ENCODE peak calls at places on chromosomes 7 and 10, in six cellular contexts. P, I, S, E, U and F are unnamed samples.

GRCh38 chr10:43124574-43125273 is 13.5 kb upstream of the CSGALNACT2 start:
- DNase-seq in P (no peak), I (no peak), S (no peak), E (no peak), U (no peak), F (no peak)

GRCh38 chr7:79504607-79505389 is 51.3 kb upstream of the MAGI2 start:
- DNase-seq in P (no peak), I (peak; percentile 64), S (no peak), E (no peak), U (no peak), F (no peak)

GRCh38 chr7:99109108-99110051 is 34.5 kb downstream of the SMURF1 start:
- DNase-seq in P (no peak), I (no peak), S (no peak), E (no peak), U (no peak), F (peak; percentile 7)

GRCh38 chr10:121525276-121526039 is 72.8 kb downstream of the FGFR2 start:
- DNase-seq in P (no peak), I (no peak), S (peak; percentile 43), E (no peak), U (no peak), F (no peak)

GRCh38 chr7:31055501-31055900 is 3.4 kb downstream of the ADCYAP1R1 start:
- DNase-seq in P (no peak), I (no peak), S (no peak), E (no peak), U (no peak), F (no peak)

GRCh38 chr7:44219371-44220045 is 18.7 kb downstream of the YKT6 start:
- DNase-seq in P (no peak), I (no peak), S (no peak), E (no peak), U (no peak), F (no peak)

GRCh38 chr10:113268186-113268585 is 284.7 kb upstream of the HABP2 start:
- DNase-seq in P (no peak), I (no peak), S (no peak), E (no peak), U (no peak), F (no peak)

GRCh38 chr10:30413996-30414576 is 19.9 kb upstream of the MAP3K8 start:
- DNase-seq in P (no peak), I (no peak), S (no peak), E (no peak), U (peak; percentile 40), F (peak; percentile 51)

GRCh38 chr7:16978358-16979244 is 96.8 kb upstream of the AGR3 start:
- DNase-seq in P (no peak), I (no peak), S (no peak), E (no peak), U (no peak), F (no peak)

GRCh38 chr10:24723386-24723787 is 300 bp downstream of the ARHGAP21 start:
- DNase-seq in P (peak; percentile 30), I (no peak), S (peak; percentile 67), E (no peak), U (no peak), F (peak; percentile 34)

GRCh38 chr7:114959931-114960330 is 38.0 kb downstream of the MDFIC start:
- DNase-seq in P (no peak), I (no peak), S (no peak), E (no peak), U (no peak), F (no peak)

GRCh38 chr7:77940647-77941046 is 142.1 kb downstream of the PHTF2 start:
- DNase-seq in P (no peak), I (peak; percentile 19), S (no peak), E (no peak), U (no peak), F (peak; percentile 3)

GRCh38 chr10:132396495-132397035 is 435 bp upstream of the PWWP2B start:
- DNase-seq in P (peak; percentile 57), I (no peak), S (peak; percentile 78), E (peak; percentile 75), U (peak; percentile 64), F (peak; percentile 83)

GRCh38 chr10:92108747-92109146 is 182.1 kb downstream of the CPEB3 start:
- DNase-seq in P (no peak), I (no peak), S (no peak), E (no peak), U (no peak), F (no peak)

GRCh38 chr10:133167693-133168616 is 7.9 kb downstream of the KNDC1 start:
- DNase-seq in P (no peak), I (no peak), S (no peak), E (no peak), U (no peak), F (no peak)

GRCh38 chr7:101817031-101817929 is at the start of gene CUX1:
- DNase-seq in P (no peak), I (peak; percentile 52), S (peak; percentile 40), E (peak; percentile 45), U (no peak), F (peak; percentile 12)

GRCh38 chr7:68699090-68699711 is 899.1 kb upstream of the AUTS2 start:
- DNase-seq in P (no peak), I (no peak), S (no peak), E (no peak), U (no peak), F (no peak)

GRCh38 chr7:132317856-132318255 is 258.4 kb downstream of the PLXNA4 start:
- DNase-seq in P (no peak), I (no peak), S (peak; percentile 41), E (no peak), U (no peak), F (no peak)

GRCh38 chr7:80646088-80646961 is 7.9 kb downstream of the CD36 start:
- DNase-seq in P (no peak), I (no peak), S (no peak), E (no peak), U (no peak), F (no peak)

GRCh38 chr10:20492447-20492846 is 404.7 kb downstream of the NEBL start:
- DNase-seq in P (no peak), I (peak; percentile 57), S (no peak), E (no peak), U (no peak), F (no peak)

GRCh38 chr7:97844036-97844435 is 28.2 kb downstream of the ASNS start:
- DNase-seq in P (no peak), I (no peak), S (no peak), E (no peak), U (no peak), F (no peak)

GRCh38 chr10:98482096-98482495 is 35.4 kb upstream of the HPS1 start:
- DNase-seq in P (no peak), I (no peak), S (no peak), E (no peak), U (no peak), F (no peak)

GRCh38 chr7:75531359-75531821 is 39.3 kb downstream of the SPDYE5 start:
- DNase-seq in P (no peak), I (peak; percentile 88), S (no peak), E (no peak), U (no peak), F (no peak)

GRCh38 chr10:6297951-6298381 is 95.2 kb downstream of the PFKFB3 start:
- DNase-seq in P (no peak), I (no peak), S (no peak), E (no peak), U (no peak), F (no peak)

GRCh38 chr10:110017940-110018339 is 10.2 kb downstream of the ADD3 start:
- DNase-seq in P (no peak), I (no peak), S (no peak), E (no peak), U (no peak), F (no peak)

GRCh38 chr7:95433129-95433528 is 1.7 kb downstream of the PON2 start:
- DNase-seq in P (no peak), I (no peak), S (no peak), E (no peak), U (no peak), F (no peak)

GRCh38 chr7:88132725-88133124 is 87.1 kb downstream of the SRI start:
- DNase-seq in P (no peak), I (no peak), S (no peak), E (no peak), U (no peak), F (no peak)

GRCh38 chr10:101453318-101453717 is 99.4 kb downstream of the BTRC start:
- DNase-seq in P (no peak), I (no peak), S (no peak), E (no peak), U (no peak), F (no peak)

GRCh38 chr10:59373071-59373470 is 10.7 kb upstream of the FAM13C start:
- DNase-seq in P (no peak), I (no peak), S (no peak), E (no peak), U (no peak), F (no peak)

GRCh38 chr7:55019329-55019690 is 493 bp downstream of the EGFR start:
- DNase-seq in P (no peak), I (peak; percentile 47), S (peak; percentile 73), E (peak; percentile 54), U (no peak), F (no peak)

GRCh38 chr10:22252286-22252800 is 34.5 kb upstream of the EBLN1 start:
- DNase-seq in P (no peak), I (no peak), S (peak; percentile 50), E (peak; percentile 18), U (peak; percentile 36), F (peak; percentile 26)

GRCh38 chr7:30155481-30155880 is 20.7 kb downstream of the MTURN start:
- DNase-seq in P (no peak), I (no peak), S (no peak), E (no peak), U (no peak), F (no peak)

GRCh38 chr7:159169391-159169790 is 24.7 kb upstream of the VIPR2 start:
- DNase-seq in P (no peak), I (no peak), S (no peak), E (no peak), U (no peak), F (no peak)

GRCh38 chr10:11379771-11380170 is 231.7 kb downstream of the USP6NL start:
- DNase-seq in P (no peak), I (no peak), S (no peak), E (no peak), U (no peak), F (no peak)

GRCh38 chr7:94630855-94631254 is 25.1 kb downstream of the SGCE start:
- DNase-seq in P (no peak), I (no peak), S (no peak), E (no peak), U (no peak), F (no peak)

GRCh38 chr10:110566472-110567200 is 859 bp upstream of the SMC3 start:
- DNase-seq in P (no peak), I (peak; percentile 61), S (no peak), E (no peak), U (no peak), F (no peak)

GRCh38 chr7:159070422-159071148 is 74.1 kb downstream of the VIPR2 start:
- DNase-seq in P (peak; percentile 21), I (no peak), S (no peak), E (no peak), U (no peak), F (peak; percentile 26)

GRCh38 chr10:124231188-124232135 is 138.1 kb upstream of the CHST15 start:
- DNase-seq in P (peak; percentile 52), I (no peak), S (no peak), E (no peak), U (peak; percentile 59), F (peak; percentile 80)